ENCODE peak calls at places on chromosomes 16 and 17, in nine cellular contexts. One of them, this sample, is unnamed.

GRCh38 chr17:73393962-73394361 is 82.2 kb upstream of the CDC42EP4 start:
- DNase-seq in posterior cingulate gyrus: no peak
- DNase-seq in naive thymus-derived CD8-positive, alpha-beta T cell: no peak
- DNase-seq in skeletal muscle cell: no peak
- DNase-seq in fibroblast of villous mesenchyme: no peak
- DNase-seq in kidney epithelial cell: no peak
- DNase-seq in ELR: peak
- DNase-seq in lower leg skin: no peak
- DNase-seq in head of caudate nucleus: no peak
- DNase-seq in this sample: no peak

GRCh38 chr17:59844884-59845594 is 47.7 kb downstream of the TUBD1 start:
- DNase-seq in posterior cingulate gyrus: no peak
- DNase-seq in naive thymus-derived CD8-positive, alpha-beta T cell: no peak
- DNase-seq in skeletal muscle cell: no peak
- DNase-seq in fibroblast of villous mesenchyme: peak
- DNase-seq in kidney epithelial cell: peak
- DNase-seq in ELR: peak
- DNase-seq in lower leg skin: no peak
- DNase-seq in head of caudate nucleus: no peak
- DNase-seq in this sample: no peak

GRCh38 chr16:4200000-4200780 is 41.7 kb downstream of the SRL start:
- DNase-seq in posterior cingulate gyrus: peak
- DNase-seq in naive thymus-derived CD8-positive, alpha-beta T cell: no peak
- DNase-seq in skeletal muscle cell: no peak
- DNase-seq in fibroblast of villous mesenchyme: peak
- DNase-seq in kidney epithelial cell: no peak
- DNase-seq in ELR: peak
- DNase-seq in lower leg skin: peak
- DNase-seq in head of caudate nucleus: peak
- DNase-seq in this sample: peak

GRCh38 chr16:89861648-89862047 is 11.7 kb upstream of the TCF25 start:
- DNase-seq in posterior cingulate gyrus: no peak
- DNase-seq in naive thymus-derived CD8-positive, alpha-beta T cell: no peak
- DNase-seq in skeletal muscle cell: no peak
- DNase-seq in fibroblast of villous mesenchyme: no peak
- DNase-seq in kidney epithelial cell: no peak
- DNase-seq in ELR: peak
- DNase-seq in lower leg skin: no peak
- DNase-seq in head of caudate nucleus: no peak
- DNase-seq in this sample: no peak

GRCh38 chr17:6070280-6070894 is at the start of gene WSCD1:
- DNase-seq in posterior cingulate gyrus: peak
- DNase-seq in naive thymus-derived CD8-positive, alpha-beta T cell: no peak
- DNase-seq in skeletal muscle cell: no peak
- DNase-seq in fibroblast of villous mesenchyme: no peak
- DNase-seq in kidney epithelial cell: no peak
- DNase-seq in ELR: no peak
- DNase-seq in lower leg skin: no peak
- DNase-seq in head of caudate nucleus: peak
- DNase-seq in this sample: no peak

GRCh38 chr17:45997624-45998023 is 1.4 kb upstream of the STH start:
- DNase-seq in posterior cingulate gyrus: no peak
- DNase-seq in naive thymus-derived CD8-positive, alpha-beta T cell: no peak
- DNase-seq in skeletal muscle cell: peak
- DNase-seq in fibroblast of villous mesenchyme: no peak
- DNase-seq in kidney epithelial cell: no peak
- DNase-seq in ELR: peak
- DNase-seq in lower leg skin: no peak
- DNase-seq in head of caudate nucleus: no peak
- DNase-seq in this sample: no peak

GRCh38 chr17:588519-588918 is 126.1 kb downstream of the VPS53 start:
- DNase-seq in posterior cingulate gyrus: no peak
- DNase-seq in naive thymus-derived CD8-positive, alpha-beta T cell: no peak
- DNase-seq in skeletal muscle cell: no peak
- DNase-seq in fibroblast of villous mesenchyme: no peak
- DNase-seq in kidney epithelial cell: no peak
- DNase-seq in ELR: no peak
- DNase-seq in lower leg skin: no peak
- DNase-seq in head of caudate nucleus: no peak
- DNase-seq in this sample: no peak

GRCh38 chr17:1239210-1239609 is 31.0 kb upstream of the BHLHA9 start:
- DNase-seq in posterior cingulate gyrus: no peak
- DNase-seq in naive thymus-derived CD8-positive, alpha-beta T cell: no peak
- DNase-seq in skeletal muscle cell: no peak
- DNase-seq in fibroblast of villous mesenchyme: peak
- DNase-seq in kidney epithelial cell: no peak
- DNase-seq in ELR: no peak
- DNase-seq in lower leg skin: no peak
- DNase-seq in head of caudate nucleus: no peak
- DNase-seq in this sample: no peak

GRCh38 chr16:17474037-17474436 is 3.3 kb upstream of the XYLT1 start:
- DNase-seq in posterior cingulate gyrus: no peak
- DNase-seq in naive thymus-derived CD8-positive, alpha-beta T cell: no peak
- DNase-seq in skeletal muscle cell: no peak
- DNase-seq in fibroblast of villous mesenchyme: peak
- DNase-seq in kidney epithelial cell: no peak
- DNase-seq in ELR: peak
- DNase-seq in lower leg skin: no peak
- DNase-seq in head of caudate nucleus: no peak
- DNase-seq in this sample: no peak

GRCh38 chr17:49231563-49231894 is 942 bp upstream of the PHOSPHO1 start:
- DNase-seq in posterior cingulate gyrus: no peak
- DNase-seq in naive thymus-derived CD8-positive, alpha-beta T cell: no peak
- DNase-seq in skeletal muscle cell: no peak
- DNase-seq in fibroblast of villous mesenchyme: no peak
- DNase-seq in kidney epithelial cell: no peak
- DNase-seq in ELR: no peak
- DNase-seq in lower leg skin: no peak
- DNase-seq in head of caudate nucleus: no peak
- DNase-seq in this sample: no peak

GRCh38 chr16:3095869-3096268 is 3.2 kb downstream of the ZSCAN10 start:
- DNase-seq in posterior cingulate gyrus: no peak
- DNase-seq in naive thymus-derived CD8-positive, alpha-beta T cell: peak
- DNase-seq in skeletal muscle cell: no peak
- DNase-seq in fibroblast of villous mesenchyme: no peak
- DNase-seq in kidney epithelial cell: no peak
- DNase-seq in ELR: peak
- DNase-seq in lower leg skin: no peak
- DNase-seq in head of caudate nucleus: no peak
- DNase-seq in this sample: no peak

GRCh38 chr16:81642107-81642436 is 137.0 kb upstream of the PLCG2 start:
- DNase-seq in posterior cingulate gyrus: no peak
- DNase-seq in naive thymus-derived CD8-positive, alpha-beta T cell: no peak
- DNase-seq in skeletal muscle cell: no peak
- DNase-seq in fibroblast of villous mesenchyme: no peak
- DNase-seq in kidney epithelial cell: no peak
- DNase-seq in ELR: no peak
- DNase-seq in lower leg skin: no peak
- DNase-seq in head of caudate nucleus: no peak
- DNase-seq in this sample: no peak

GRCh38 chr16:27690604-27691003 is 140.7 kb downstream of the KATNIP start:
- DNase-seq in posterior cingulate gyrus: peak
- DNase-seq in naive thymus-derived CD8-positive, alpha-beta T cell: no peak
- DNase-seq in skeletal muscle cell: no peak
- DNase-seq in fibroblast of villous mesenchyme: peak
- DNase-seq in kidney epithelial cell: no peak
- DNase-seq in ELR: peak
- DNase-seq in lower leg skin: no peak
- DNase-seq in head of caudate nucleus: peak
- DNase-seq in this sample: peak

GRCh38 chr16:23518435-23518891 is 8.2 kb upstream of the GGA2 start:
- DNase-seq in posterior cingulate gyrus: no peak
- DNase-seq in naive thymus-derived CD8-positive, alpha-beta T cell: no peak
- DNase-seq in skeletal muscle cell: no peak
- DNase-seq in fibroblast of villous mesenchyme: no peak
- DNase-seq in kidney epithelial cell: no peak
- DNase-seq in ELR: no peak
- DNase-seq in lower leg skin: no peak
- DNase-seq in head of caudate nucleus: no peak
- DNase-seq in this sample: no peak

GRCh38 chr16:78227855-78228254 is 128.4 kb downstream of the WWOX start:
- DNase-seq in posterior cingulate gyrus: no peak
- DNase-seq in naive thymus-derived CD8-positive, alpha-beta T cell: no peak
- DNase-seq in skeletal muscle cell: no peak
- DNase-seq in fibroblast of villous mesenchyme: peak
- DNase-seq in kidney epithelial cell: no peak
- DNase-seq in ELR: no peak
- DNase-seq in lower leg skin: no peak
- DNase-seq in head of caudate nucleus: no peak
- DNase-seq in this sample: no peak

GRCh38 chr17:81365601-81366585 is 29.4 kb upstream of the BAHCC1 start:
- DNase-seq in posterior cingulate gyrus: no peak
- DNase-seq in naive thymus-derived CD8-positive, alpha-beta T cell: no peak
- DNase-seq in skeletal muscle cell: no peak
- DNase-seq in fibroblast of villous mesenchyme: peak
- DNase-seq in kidney epithelial cell: peak
- DNase-seq in ELR: no peak
- DNase-seq in lower leg skin: no peak
- DNase-seq in head of caudate nucleus: no peak
- DNase-seq in this sample: peak

GRCh38 chr17:27976331-27976730 is 66.1 kb upstream of the NLK start:
- DNase-seq in posterior cingulate gyrus: no peak
- DNase-seq in naive thymus-derived CD8-positive, alpha-beta T cell: no peak
- DNase-seq in skeletal muscle cell: no peak
- DNase-seq in fibroblast of villous mesenchyme: no peak
- DNase-seq in kidney epithelial cell: no peak
- DNase-seq in ELR: peak
- DNase-seq in lower leg skin: no peak
- DNase-seq in head of caudate nucleus: no peak
- DNase-seq in this sample: no peak

GRCh38 chr17:71709974-71710373 is 410.8 kb upstream of the SOX9 start:
- DNase-seq in posterior cingulate gyrus: no peak
- DNase-seq in naive thymus-derived CD8-positive, alpha-beta T cell: no peak
- DNase-seq in skeletal muscle cell: no peak
- DNase-seq in fibroblast of villous mesenchyme: no peak
- DNase-seq in kidney epithelial cell: no peak
- DNase-seq in ELR: peak
- DNase-seq in lower leg skin: no peak
- DNase-seq in head of caudate nucleus: no peak
- DNase-seq in this sample: no peak

GRCh38 chr17:47188266-47188665 is 829 bp downstream of the CDC27 start:
- DNase-seq in posterior cingulate gyrus: no peak
- DNase-seq in naive thymus-derived CD8-positive, alpha-beta T cell: no peak
- DNase-seq in skeletal muscle cell: no peak
- DNase-seq in fibroblast of villous mesenchyme: peak
- DNase-seq in kidney epithelial cell: no peak
- DNase-seq in ELR: peak
- DNase-seq in lower leg skin: no peak
- DNase-seq in head of caudate nucleus: no peak
- DNase-seq in this sample: no peak

GRCh38 chr17:5209396-5209795 is 17.7 kb upstream of the ZNF594 start:
- DNase-seq in posterior cingulate gyrus: no peak
- DNase-seq in naive thymus-derived CD8-positive, alpha-beta T cell: no peak
- DNase-seq in skeletal muscle cell: peak
- DNase-seq in fibroblast of villous mesenchyme: no peak
- DNase-seq in kidney epithelial cell: no peak
- DNase-seq in ELR: peak
- DNase-seq in lower leg skin: no peak
- DNase-seq in head of caudate nucleus: no peak
- DNase-seq in this sample: no peak

GRCh38 chr17:40511136-40511535 is 9.7 kb upstream of the TNS4 start:
- DNase-seq in posterior cingulate gyrus: no peak
- DNase-seq in naive thymus-derived CD8-positive, alpha-beta T cell: no peak
- DNase-seq in skeletal muscle cell: no peak
- DNase-seq in fibroblast of villous mesenchyme: peak
- DNase-seq in kidney epithelial cell: no peak
- DNase-seq in ELR: no peak
- DNase-seq in lower leg skin: no peak
- DNase-seq in head of caudate nucleus: no peak
- DNase-seq in this sample: no peak

GRCh38 chr17:12918132-12918531 is 99.7 kb downstream of the ELAC2 start:
- DNase-seq in posterior cingulate gyrus: peak
- DNase-seq in naive thymus-derived CD8-positive, alpha-beta T cell: no peak
- DNase-seq in skeletal muscle cell: no peak
- DNase-seq in fibroblast of villous mesenchyme: no peak
- DNase-seq in kidney epithelial cell: no peak
- DNase-seq in ELR: peak
- DNase-seq in lower leg skin: no peak
- DNase-seq in head of caudate nucleus: peak
- DNase-seq in this sample: no peak

GRCh38 chr17:78173025-78173715 is 4.8 kb downstream of the SYNGR2 start:
- DNase-seq in posterior cingulate gyrus: no peak
- DNase-seq in naive thymus-derived CD8-positive, alpha-beta T cell: no peak
- DNase-seq in skeletal muscle cell: no peak
- DNase-seq in fibroblast of villous mesenchyme: no peak
- DNase-seq in kidney epithelial cell: no peak
- DNase-seq in ELR: no peak
- DNase-seq in lower leg skin: no peak
- DNase-seq in head of caudate nucleus: no peak
- DNase-seq in this sample: no peak

GRCh38 chr16:31093132-31093703 is 1.4 kb downstream of the VKORC1 start:
- DNase-seq in posterior cingulate gyrus: no peak
- DNase-seq in naive thymus-derived CD8-positive, alpha-beta T cell: no peak
- DNase-seq in skeletal muscle cell: no peak
- DNase-seq in fibroblast of villous mesenchyme: no peak
- DNase-seq in kidney epithelial cell: no peak
- DNase-seq in ELR: peak
- DNase-seq in lower leg skin: no peak
- DNase-seq in head of caudate nucleus: peak
- DNase-seq in this sample: no peak

GRCh38 chr16:88464447-88465318 is 11.6 kb downstream of the ZFPM1 start:
- DNase-seq in posterior cingulate gyrus: no peak
- DNase-seq in naive thymus-derived CD8-positive, alpha-beta T cell: no peak
- DNase-seq in skeletal muscle cell: no peak
- DNase-seq in fibroblast of villous mesenchyme: peak
- DNase-seq in kidney epithelial cell: no peak
- DNase-seq in ELR: no peak
- DNase-seq in lower leg skin: no peak
- DNase-seq in head of caudate nucleus: no peak
- DNase-seq in this sample: no peak

GRCh38 chr17:1947229-1947742 is 77.8 kb downstream of the RTN4RL1 start:
- DNase-seq in posterior cingulate gyrus: no peak
- DNase-seq in naive thymus-derived CD8-positive, alpha-beta T cell: no peak
- DNase-seq in skeletal muscle cell: no peak
- DNase-seq in fibroblast of villous mesenchyme: no peak
- DNase-seq in kidney epithelial cell: no peak
- DNase-seq in ELR: no peak
- DNase-seq in lower leg skin: no peak
- DNase-seq in head of caudate nucleus: no peak
- DNase-seq in this sample: no peak

GRCh38 chr17:2396568-2397246 is 4.2 kb downstream of the MNT start:
- DNase-seq in posterior cingulate gyrus: peak
- DNase-seq in naive thymus-derived CD8-positive, alpha-beta T cell: peak
- DNase-seq in skeletal muscle cell: peak
- DNase-seq in fibroblast of villous mesenchyme: peak
- DNase-seq in kidney epithelial cell: no peak
- DNase-seq in ELR: peak
- DNase-seq in lower leg skin: peak
- DNase-seq in head of caudate nucleus: peak
- DNase-seq in this sample: peak

GRCh38 chr17:5121186-5121841 is 5.5 kb downstream of the USP6 start:
- DNase-seq in posterior cingulate gyrus: no peak
- DNase-seq in naive thymus-derived CD8-positive, alpha-beta T cell: no peak
- DNase-seq in skeletal muscle cell: no peak
- DNase-seq in fibroblast of villous mesenchyme: no peak
- DNase-seq in kidney epithelial cell: no peak
- DNase-seq in ELR: no peak
- DNase-seq in lower leg skin: no peak
- DNase-seq in head of caudate nucleus: no peak
- DNase-seq in this sample: peak

GRCh38 chr17:60562421-60562820 is 36.4 kb upstream of the APPBP2 start:
- DNase-seq in posterior cingulate gyrus: no peak
- DNase-seq in naive thymus-derived CD8-positive, alpha-beta T cell: no peak
- DNase-seq in skeletal muscle cell: no peak
- DNase-seq in fibroblast of villous mesenchyme: peak
- DNase-seq in kidney epithelial cell: no peak
- DNase-seq in ELR: no peak
- DNase-seq in lower leg skin: no peak
- DNase-seq in head of caudate nucleus: no peak
- DNase-seq in this sample: no peak